ENCODE peak calls at places on chromosomes 3 and 15, in ten cellular contexts. H is hippocampal formation; O is effector CD4-positive, alpha-beta T cell; M is HEK293T; C is SK-MEL-5; I is adrenal gland; B is activated CD8-positive, alpha-beta memory T cell treated with anti-CD3 and anti-CD28 coated beads for 48 hours; W is GM12878; F is Calu3; Q is cardiac muscle cell. E is an unnamed sample.

GRCh38 chr3:112117826-112118571 is 15.0 kb downstream of the GCSAM start:
- DNase-seq in H (peak), O (no peak), M (peak), C (peak), I (no peak), B (no peak), W (no peak), F (no peak), Q (no peak), E (no peak)

GRCh38 chr3:195895078-195895899 is 13.1 kb downstream of the TNK2 start:
- DNase-seq in H (peak), O (peak), M (peak), C (peak), I (peak), B (peak), W (no peak), F (peak), Q (peak), E (no peak)

GRCh38 chr15:66682865-66683264 is 19.2 kb upstream of the SMAD6 start:
- DNase-seq in H (no peak), O (no peak), M (no peak), C (no peak), I (no peak), B (no peak), W (no peak), F (no peak), Q (no peak), E (no peak)

GRCh38 chr3:41684802-41685740 is 276.8 kb downstream of the ULK4 start:
- DNase-seq in H (no peak), O (no peak), M (no peak), C (no peak), I (no peak), B (no peak), W (no peak), F (no peak), Q (no peak), E (no peak)

GRCh38 chr15:29913528-29914135 is 91.4 kb upstream of the TJP1 start:
- DNase-seq in H (no peak), O (no peak), M (no peak), C (no peak), I (no peak), B (no peak), W (no peak), F (no peak), Q (no peak), E (no peak)

GRCh38 chr3:141603473-141604035 is 116.7 kb downstream of the RASA2 start:
- DNase-seq in H (no peak), O (no peak), M (no peak), C (no peak), I (no peak), B (no peak), W (no peak), F (no peak), Q (no peak), E (no peak)

GRCh38 chr3:132378048-132378762 is 39.1 kb upstream of the DNAJC13 start:
- DNase-seq in H (no peak), O (no peak), M (no peak), C (no peak), I (no peak), B (no peak), W (no peak), F (no peak), Q (no peak), E (no peak)

GRCh38 chr15:39130556-39131379 is 450.1 kb upstream of the THBS1 start:
- DNase-seq in H (no peak), O (no peak), M (no peak), C (no peak), I (no peak), B (no peak), W (no peak), F (no peak), Q (no peak), E (no peak)

GRCh38 chr15:70826634-70827033 is 27.3 kb downstream of the LARP6 start:
- DNase-seq in H (no peak), O (no peak), M (no peak), C (peak), I (no peak), B (no peak), W (no peak), F (peak), Q (no peak), E (no peak)

GRCh38 chr15:46304320-46304719 is 669.5 kb downstream of the SQOR start:
- DNase-seq in H (no peak), O (no peak), M (peak), C (peak), I (no peak), B (no peak), W (no peak), F (no peak), Q (peak), E (peak)

GRCh38 chr3:15851735-15852134 is 54.0 kb upstream of the ANKRD28 start:
- DNase-seq in H (no peak), O (no peak), M (no peak), C (no peak), I (no peak), B (no peak), W (no peak), F (no peak), Q (no peak), E (no peak)

GRCh38 chr3:14803981-14804834 is 14.6 kb upstream of the FGD5 start:
- DNase-seq in H (no peak), O (no peak), M (no peak), C (no peak), I (no peak), B (no peak), W (no peak), F (no peak), Q (no peak), E (no peak)